ENCODE peak calls at places on chromosomes 3 and 15, in four cellular contexts. J is HepG2, C is WTC11, Z is K562. V is an unnamed sample.

GRCh38 chr3:111547645-111548044 is 5.6 kb downstream of the CD96 start:
- DNase-seq in J (no peak), C (no peak), Z (no peak), V (no peak)

GRCh38 chr15:25905140-25905539 is 42.0 kb upstream of the ATP10A start:
- DNase-seq in Z (no peak), J (no peak), C (no peak), V (no peak)

GRCh38 chr3:151787626-151788025 is 26.3 kb upstream of the AADAC start:
- DNase-seq in J (no peak), C (no peak), Z (no peak), V (no peak)

GRCh38 chr3:149507491-149508324 is 33.2 kb downstream of the TM4SF4 start:
- DNase-seq in Z (no peak), J (no peak), C (no peak), V (no peak)

GRCh38 chr3:33440578-33441321 is 545 bp upstream of the UBP1 start:
- DNase-seq in C (peak), Z (peak), J (peak), V (peak)

GRCh38 chr3:38348903-38349302 is 2.3 kb downstream of the XYLB start:
- DNase-seq in J (no peak), Z (no peak), C (no peak), V (no peak)

GRCh38 chr15:67396109-67396508 is 124.8 kb upstream of the C15orf61 start:
- DNase-seq in Z (no peak), C (no peak), J (no peak), V (no peak)

GRCh38 chr15:48790716-48791115 is 20.2 kb downstream of the CEP152 start:
- DNase-seq in Z (no peak), J (no peak), C (no peak), V (no peak)

GRCh38 chr3:197503652-197504051 is 52.1 kb downstream of the BDH1 start:
- DNase-seq in C (no peak), Z (no peak), J (no peak), V (no peak)

GRCh38 chr3:37481986-37482385 is 307.6 kb upstream of the LRRFIP2 start:
- DNase-seq in C (no peak), Z (no peak), J (no peak), V (no peak)

GRCh38 chr15:89551502-89551901 is 23.8 kb upstream of the TICRR start:
- DNase-seq in C (no peak), J (no peak), Z (no peak), V (no peak)

GRCh38 chr3:49785565-49786356 is 581 bp downstream of the IP6K1 start:
- DNase-seq in J (no peak), C (peak), Z (no peak), V (no peak)

GRCh38 chr15:100893964-100894295 is 14.3 kb downstream of the ALDH1A3 start:
- DNase-seq in C (no peak), J (no peak), Z (no peak), V (no peak)

GRCh38 chr3:135497979-135498378 is 467.5 kb upstream of the PPP2R3A start:
- DNase-seq in C (no peak), Z (no peak), J (no peak), V (no peak)

GRCh38 chr3:101138817-101139216 is 145.6 kb upstream of the ABI3BP start:
- DNase-seq in J (no peak), Z (no peak), C (no peak), V (no peak)

GRCh38 chr15:40343512-40343911 is 2.8 kb upstream of the CCDC9B start:
- DNase-seq in Z (no peak), J (peak), C (no peak), V (no peak)

GRCh38 chr3:29302619-29303018 is 21.7 kb downstream of the RBMS3 start:
- DNase-seq in C (no peak), J (no peak), Z (no peak), V (no peak)

GRCh38 chr15:47991376-47991775 is 129.4 kb upstream of the SLC24A5 start:
- DNase-seq in Z (no peak), J (no peak), C (no peak), V (no peak)

GRCh38 chr15:75904241-75904631 is 558 bp downstream of the FBXO22 start:
- DNase-seq in Z (no peak), J (peak), C (peak), V (peak)

GRCh38 chr15:29612096-29612495 is 210.2 kb downstream of the TJP1 start:
- DNase-seq in C (no peak), Z (no peak), J (no peak), V (no peak)

GRCh38 chr3:55147406-55147805 is 219.5 kb upstream of the LRTM1 start:
- DNase-seq in J (no peak), Z (no peak), C (no peak), V (no peak)

GRCh38 chr3:126355777-126356372 is 1.3 kb downstream of the KLF15 start:
- DNase-seq in J (peak), C (peak), Z (peak), V (peak)

GRCh38 chr15:67186226-67186649 is 68.2 kb downstream of the AAGAB start:
- DNase-seq in Z (no peak), C (no peak), J (no peak), V (no peak)

GRCh38 chr15:44501768-44502366 is 35.1 kb upstream of the EIF3J start:
- DNase-seq in C (no peak), J (peak), Z (peak), V (peak)

GRCh38 chr3:23183731-23184130 is 19.4 kb upstream of the UBE2E2 start:
- DNase-seq in Z (peak), C (peak), J (peak), V (peak)

GRCh38 chr3:146187334-146187950 is 26.5 kb upstream of the PLOD2 start:
- DNase-seq in C (peak), J (no peak), Z (no peak), V (peak)

GRCh38 chr15:39587291-39587909 is 6.5 kb downstream of the THBS1 start:
- DNase-seq in Z (no peak), C (no peak), J (no peak), V (no peak)

GRCh38 chr3:159766563-159767185 is 222.0 kb upstream of the IL12A start:
- DNase-seq in C (peak), Z (peak), J (no peak), V (peak)

DNA sequence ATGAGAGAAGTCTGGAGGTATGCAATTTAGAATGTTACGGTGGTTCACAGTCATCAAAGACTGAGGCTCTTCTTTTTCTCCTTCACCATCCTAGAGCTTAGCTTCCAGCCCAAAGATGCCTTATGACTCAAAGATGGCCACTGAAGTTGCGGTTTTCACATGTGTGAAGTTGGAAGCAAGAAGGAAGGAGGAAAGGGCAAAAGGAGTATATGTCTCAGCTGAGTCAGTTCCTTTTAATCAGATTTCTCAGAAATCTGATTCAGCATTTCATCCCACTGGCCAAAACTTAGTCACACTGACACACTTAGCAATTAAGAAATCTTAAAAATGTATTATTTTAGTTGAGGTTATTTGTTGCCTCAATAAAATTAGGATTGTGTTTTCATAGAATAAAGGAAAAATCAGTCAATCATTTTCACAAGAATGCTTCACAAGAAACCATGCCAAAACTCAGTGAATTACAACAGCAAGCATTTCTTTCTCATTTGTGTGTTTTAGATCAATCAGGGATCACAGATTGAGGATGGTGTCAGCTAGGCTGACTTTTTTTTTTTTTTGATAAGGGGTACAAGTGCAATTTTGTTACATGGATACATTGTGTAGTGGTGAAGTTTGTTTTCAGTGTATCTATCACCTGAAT is 211.1 kb upstream of the GADL1 start:
- DNase-seq in J (no peak), C (no peak), Z (peak), V (no peak)
- TF ChIP-seq ELF4 in J (no peak), C (no peak), Z (no peak), V (no peak)

GRCh38 chr3:43426388-43426787 is 140.0 kb downstream of the SNRK start:
- DNase-seq in J (no peak), Z (no peak), C (no peak), V (no peak)
- TF ChIP-seq ELF4 in J (no peak), Z (no peak), C (no peak), V (no peak)

GRCh38 chr3:115232167-115232566 is 85.1 kb upstream of the ZBTB20 start:
- DNase-seq in C (no peak), Z (no peak), J (no peak), V (no peak)

GRCh38 chr3:115227461-115227860 is 80.4 kb upstream of the ZBTB20 start:
- DNase-seq in Z (no peak), J (no peak), C (no peak), V (no peak)

GRCh38 chr3:115236496-115236895 is 89.4 kb upstream of the ZBTB20 start:
- DNase-seq in J (no peak), C (no peak), Z (no peak), V (no peak)

GRCh38 chr3:115228266-115228665 is 81.2 kb upstream of the ZBTB20 start:
- DNase-seq in C (no peak), J (no peak), Z (no peak), V (no peak)

GRCh38 chr3:115233021-115233420 is 85.9 kb upstream of the ZBTB20 start:
- DNase-seq in C (no peak), Z (no peak), J (no peak), V (no peak)
- TF ChIP-seq ELF4 in C (no peak), Z (no peak), J (no peak), V (no peak)

GRCh38 chr3:125326957-125327356 is 48.2 kb downstream of the ZNF148 start:
- DNase-seq in Z (no peak), C (no peak), J (no peak), V (no peak)
- TF ChIP-seq ELF4 in Z (no peak), C (no peak), J (no peak), V (no peak)

DNA sequence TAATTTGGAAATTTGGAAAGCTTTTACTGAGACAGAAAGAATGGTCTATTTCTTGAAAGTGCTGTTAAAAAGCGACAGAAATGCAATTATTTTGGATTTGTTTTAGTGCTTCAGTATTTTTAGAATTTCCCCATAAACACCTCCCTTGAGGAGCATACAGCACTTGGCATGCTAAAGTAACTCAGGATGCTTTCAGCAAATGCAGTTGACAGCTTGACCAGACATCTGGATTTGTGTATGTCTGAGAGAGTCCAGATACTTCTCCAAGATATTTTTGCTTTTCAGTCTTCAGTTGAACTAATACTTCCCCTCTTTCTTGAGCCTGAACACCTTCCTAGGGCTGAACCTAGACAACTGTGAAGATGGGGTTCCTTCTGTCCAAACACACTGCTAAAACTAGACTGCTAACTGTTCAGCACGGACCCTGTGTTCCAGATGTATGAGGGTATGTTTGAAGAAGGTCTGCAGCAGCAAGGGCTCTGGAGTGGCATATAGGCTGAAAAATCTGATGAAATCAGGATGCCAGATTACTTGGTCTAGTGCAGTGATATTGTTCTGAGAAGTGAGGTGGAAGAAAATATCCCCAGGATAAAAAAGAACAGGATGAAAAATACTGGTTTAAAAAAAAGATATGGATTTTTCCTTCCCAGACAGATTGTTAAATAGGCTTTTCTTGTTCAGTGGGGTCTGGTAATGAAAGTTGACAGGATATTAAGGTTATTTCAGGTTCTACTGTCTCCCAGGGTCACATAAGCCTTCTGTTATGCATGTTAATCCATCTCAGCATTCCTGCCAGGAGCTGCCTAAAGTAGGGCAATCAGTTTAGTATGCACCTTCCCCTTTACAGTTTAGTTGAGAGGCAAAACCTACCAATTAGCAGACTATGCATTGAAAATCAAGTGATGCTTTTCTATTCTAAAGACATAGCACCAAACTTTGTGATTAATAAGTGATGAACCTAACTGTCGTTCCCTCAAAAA is 516.9 kb upstream of the TBL1XR1 start:
- DNase-seq in Z (no peak), J (no peak), C (no peak), V (no peak)
- TF ChIP-seq ELF4 in Z (no peak), J (no peak), C (no peak), V (no peak)

GRCh38 chr3:71195492-71195891 is 388.0 kb downstream of the FOXP1 start:
- DNase-seq in J (peak), C (no peak), Z (no peak), V (peak)
- TF ChIP-seq ELF4 in J (no peak), C (no peak), Z (no peak), V (no peak)

GRCh38 chr15:77659350-77660321 is 26.9 kb upstream of the LINGO1 start:
- DNase-seq in J (peak), Z (peak), C (peak), V (peak)

GRCh38 chr15:77657629-77658238 is 25.0 kb upstream of the LINGO1 start:
- DNase-seq in J (no peak), Z (no peak), C (no peak), V (no peak)

GRCh38 chr15:77653832-77654480 is 21.2 kb upstream of the LINGO1 start:
- DNase-seq in C (no peak), Z (no peak), J (no peak), V (no peak)

GRCh38 chr15:77656294-77656693 is 23.6 kb upstream of the LINGO1 start:
- DNase-seq in J (no peak), C (no peak), Z (no peak), V (no peak)

DNA sequence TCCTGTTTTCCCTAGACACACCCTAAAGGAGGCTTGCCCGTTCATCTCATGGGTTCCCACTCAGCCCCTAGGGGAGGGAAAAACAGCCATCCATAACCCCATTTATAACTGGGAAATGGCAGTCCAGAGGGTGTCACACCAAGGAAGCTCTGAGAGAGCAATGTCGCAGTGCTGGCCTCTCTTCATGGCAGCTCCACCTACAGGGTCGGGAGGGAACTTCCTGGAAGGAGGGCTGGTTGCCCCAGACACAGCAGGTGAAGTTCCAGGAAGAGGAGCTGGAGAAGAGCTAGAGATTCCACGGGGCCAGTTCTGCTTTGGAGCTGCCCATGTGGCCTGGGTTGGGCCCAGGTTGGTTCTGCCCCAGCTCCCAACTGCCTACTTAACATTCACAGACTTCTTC is 22.3 kb upstream of the LINGO1 start:
- DNase-seq in Z (peak), C (peak), J (peak), V (peak)
- TF ChIP-seq ELF4 in Z (no peak), C (no peak), J (no peak), V (no peak)

DNA sequence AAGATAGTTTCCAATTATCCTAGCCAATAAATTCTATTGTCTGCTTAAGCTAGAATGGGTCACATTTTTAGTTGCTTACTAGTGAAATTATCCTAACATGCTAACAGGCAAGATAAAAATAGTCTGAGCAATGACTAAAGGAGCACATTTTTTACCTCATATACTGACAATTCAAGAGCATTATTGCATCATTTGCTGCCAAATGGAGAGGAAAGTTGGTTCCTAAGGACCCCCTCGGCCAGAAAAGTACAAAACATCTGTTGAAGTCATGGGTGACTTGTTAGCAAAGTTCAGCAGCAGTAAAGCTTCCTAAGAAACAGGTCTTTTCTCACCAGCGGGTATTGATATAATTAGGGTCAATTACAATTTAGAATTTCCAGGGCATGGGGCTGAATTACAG is 1001.0 kb downstream of the FHIT start:
- DNase-seq in Z (no peak), J (no peak), C (no peak), V (no peak)
- TF ChIP-seq ELF4 in Z (no peak), J (no peak), C (no peak), V (no peak)